ENCODE peak calls at places on chromosomes 6 and 20, in five cellular contexts. One of them, this sample, is unnamed.

GRCh38 chr6:56148488-56149190 is 98.7 kb downstream of the COL21A1 start:
- DNase-seq in activated gamma-delta T cell treated with Interleukin-2 at 50 U/mL for 16 hours: no peak
- DNase-seq in HCEC 1CT: no peak
- DNase-seq in left ventricle myocardium inferior: no peak
- DNase-seq in ELF-1: no peak
- DNase-seq in this sample: peak

GRCh38 chr6:4973972-4974885 is 29.6 kb downstream of the RPP40 start:
- DNase-seq in HCEC 1CT: no peak
- DNase-seq in activated gamma-delta T cell treated with Interleukin-2 at 50 U/mL for 16 hours: no peak
- DNase-seq in ELF-1: peak
- DNase-seq in left ventricle myocardium inferior: no peak
- DNase-seq in this sample: peak

GRCh38 chr20:51562334-51563140 is 20.0 kb upstream of the NFATC2 start:
- DNase-seq in left ventricle myocardium inferior: peak
- DNase-seq in HCEC 1CT: peak
- DNase-seq in ELF-1: peak
- DNase-seq in activated gamma-delta T cell treated with Interleukin-2 at 50 U/mL for 16 hours: peak
- DNase-seq in this sample: peak

GRCh38 chr6:84422380-84422968 is 195.0 kb upstream of the CEP162 start:
- DNase-seq in HCEC 1CT: peak
- DNase-seq in left ventricle myocardium inferior: peak
- DNase-seq in ELF-1: peak
- DNase-seq in activated gamma-delta T cell treated with Interleukin-2 at 50 U/mL for 16 hours: no peak
- DNase-seq in this sample: peak

GRCh38 chr20:31833130-31833930 is 12.1 kb downstream of the FOXS1 start:
- DNase-seq in left ventricle myocardium inferior: peak
- DNase-seq in HCEC 1CT: no peak
- DNase-seq in ELF-1: peak
- DNase-seq in activated gamma-delta T cell treated with Interleukin-2 at 50 U/mL for 16 hours: peak
- DNase-seq in this sample: peak

GRCh38 chr20:46200582-46201570 is 82.8 kb downstream of the CD40 start:
- DNase-seq in left ventricle myocardium inferior: no peak
- DNase-seq in activated gamma-delta T cell treated with Interleukin-2 at 50 U/mL for 16 hours: no peak
- DNase-seq in HCEC 1CT: no peak
- DNase-seq in ELF-1: peak
- DNase-seq in this sample: peak

GRCh38 chr6:137536104-137536773 is 42.0 kb upstream of the OLIG3 start:
- DNase-seq in HCEC 1CT: no peak
- DNase-seq in left ventricle myocardium inferior: no peak
- DNase-seq in ELF-1: no peak
- DNase-seq in activated gamma-delta T cell treated with Interleukin-2 at 50 U/mL for 16 hours: peak
- DNase-seq in this sample: no peak

GRCh38 chr6:109327959-109328358 is 54.3 kb downstream of the CD164 start:
- DNase-seq in ELF-1: no peak
- DNase-seq in left ventricle myocardium inferior: no peak
- DNase-seq in HCEC 1CT: no peak
- DNase-seq in activated gamma-delta T cell treated with Interleukin-2 at 50 U/mL for 16 hours: no peak
- DNase-seq in this sample: no peak

GRCh38 chr20:33685328-33686007 is 717 bp downstream of the E2F1 start:
- DNase-seq in HCEC 1CT: peak
- DNase-seq in left ventricle myocardium inferior: no peak
- DNase-seq in activated gamma-delta T cell treated with Interleukin-2 at 50 U/mL for 16 hours: no peak
- DNase-seq in ELF-1: peak
- DNase-seq in this sample: no peak

GRCh38 chr20:5680227-5680626 is 70.0 kb upstream of the SHLD1 start:
- DNase-seq in activated gamma-delta T cell treated with Interleukin-2 at 50 U/mL for 16 hours: no peak
- DNase-seq in ELF-1: no peak
- DNase-seq in HCEC 1CT: no peak
- DNase-seq in left ventricle myocardium inferior: no peak
- DNase-seq in this sample: no peak

GRCh38 chr6:170049641-170050491 is 241.0 kb downstream of the DLL1 start:
- DNase-seq in ELF-1: no peak
- DNase-seq in activated gamma-delta T cell treated with Interleukin-2 at 50 U/mL for 16 hours: no peak
- DNase-seq in left ventricle myocardium inferior: peak
- DNase-seq in HCEC 1CT: peak
- DNase-seq in this sample: peak

GRCh38 chr20:57313951-57314350 is 15.7 kb upstream of the SPO11 start:
- DNase-seq in ELF-1: no peak
- DNase-seq in left ventricle myocardium inferior: no peak
- DNase-seq in HCEC 1CT: no peak
- DNase-seq in activated gamma-delta T cell treated with Interleukin-2 at 50 U/mL for 16 hours: no peak
- DNase-seq in this sample: no peak

GRCh38 chr6:88566746-88567534 is 396.5 kb downstream of the RNGTT start:
- DNase-seq in ELF-1: peak
- DNase-seq in HCEC 1CT: no peak
- DNase-seq in activated gamma-delta T cell treated with Interleukin-2 at 50 U/mL for 16 hours: no peak
- DNase-seq in left ventricle myocardium inferior: no peak
- DNase-seq in this sample: no peak

GRCh38 chr6:4675086-4675485 is 101.1 kb upstream of the CDYL start:
- DNase-seq in left ventricle myocardium inferior: no peak
- DNase-seq in HCEC 1CT: no peak
- DNase-seq in ELF-1: no peak
- DNase-seq in activated gamma-delta T cell treated with Interleukin-2 at 50 U/mL for 16 hours: no peak
- DNase-seq in this sample: no peak

GRCh38 chr6:26555505-26556262 is 17.5 kb downstream of the HMGN4 start:
- DNase-seq in HCEC 1CT: no peak
- DNase-seq in ELF-1: no peak
- DNase-seq in left ventricle myocardium inferior: no peak
- DNase-seq in activated gamma-delta T cell treated with Interleukin-2 at 50 U/mL for 16 hours: no peak
- DNase-seq in this sample: no peak

GRCh38 chr6:81624443-81624842 is 128.0 kb downstream of the TENT5A start:
- DNase-seq in HCEC 1CT: no peak
- DNase-seq in ELF-1: no peak
- DNase-seq in left ventricle myocardium inferior: no peak
- DNase-seq in activated gamma-delta T cell treated with Interleukin-2 at 50 U/mL for 16 hours: no peak
- DNase-seq in this sample: peak

GRCh38 chr6:160139420-160139851 is 17.8 kb downstream of the SLC22A1 start:
- DNase-seq in HCEC 1CT: peak
- DNase-seq in left ventricle myocardium inferior: no peak
- DNase-seq in activated gamma-delta T cell treated with Interleukin-2 at 50 U/mL for 16 hours: no peak
- DNase-seq in ELF-1: peak
- DNase-seq in this sample: peak

GRCh38 chr6:149414009-149414408 is 13.9 kb downstream of the SUMO4 start:
- DNase-seq in ELF-1: no peak
- DNase-seq in left ventricle myocardium inferior: no peak
- DNase-seq in HCEC 1CT: no peak
- DNase-seq in activated gamma-delta T cell treated with Interleukin-2 at 50 U/mL for 16 hours: no peak
- DNase-seq in this sample: no peak

GRCh38 chr20:9139106-9139808 is 70.4 kb downstream of the PLCB4 start:
- DNase-seq in ELF-1: no peak
- DNase-seq in HCEC 1CT: no peak
- DNase-seq in activated gamma-delta T cell treated with Interleukin-2 at 50 U/mL for 16 hours: no peak
- DNase-seq in left ventricle myocardium inferior: no peak
- DNase-seq in this sample: no peak

GRCh38 chr6:142542704-142543233 is 241.0 kb downstream of the ADGRG6 start:
- DNase-seq in HCEC 1CT: peak
- DNase-seq in activated gamma-delta T cell treated with Interleukin-2 at 50 U/mL for 16 hours: no peak
- DNase-seq in left ventricle myocardium inferior: peak
- DNase-seq in ELF-1: peak
- DNase-seq in this sample: peak

GRCh38 chr20:53942121-53942816 is 128.1 kb downstream of the BCAS1 start:
- DNase-seq in HCEC 1CT: no peak
- DNase-seq in left ventricle myocardium inferior: no peak
- DNase-seq in ELF-1: peak
- DNase-seq in activated gamma-delta T cell treated with Interleukin-2 at 50 U/mL for 16 hours: no peak
- DNase-seq in this sample: no peak

GRCh38 chr6:116533233-116533957 is 12.1 kb downstream of the TRAPPC3L start:
- DNase-seq in HCEC 1CT: no peak
- DNase-seq in left ventricle myocardium inferior: no peak
- DNase-seq in ELF-1: peak
- DNase-seq in activated gamma-delta T cell treated with Interleukin-2 at 50 U/mL for 16 hours: no peak
- DNase-seq in this sample: no peak

GRCh38 chr20:20549267-20549612 is 163.2 kb downstream of the RALGAPA2 start:
- DNase-seq in ELF-1: no peak
- DNase-seq in HCEC 1CT: no peak
- DNase-seq in activated gamma-delta T cell treated with Interleukin-2 at 50 U/mL for 16 hours: no peak
- DNase-seq in left ventricle myocardium inferior: no peak
- DNase-seq in this sample: no peak

GRCh38 chr6:116444092-116444491 is 17.1 kb upstream of the CALHM6 start:
- DNase-seq in ELF-1: no peak
- DNase-seq in left ventricle myocardium inferior: no peak
- DNase-seq in HCEC 1CT: peak
- DNase-seq in activated gamma-delta T cell treated with Interleukin-2 at 50 U/mL for 16 hours: no peak
- DNase-seq in this sample: peak

GRCh38 chr20:12698817-12699216 is 310.0 kb upstream of the SPTLC3 start:
- DNase-seq in HCEC 1CT: no peak
- DNase-seq in left ventricle myocardium inferior: no peak
- DNase-seq in ELF-1: no peak
- DNase-seq in activated gamma-delta T cell treated with Interleukin-2 at 50 U/mL for 16 hours: no peak
- DNase-seq in this sample: no peak

GRCh38 chr6:133889557-133890301 is 816 bp downstream of the TCF21 start:
- DNase-seq in left ventricle myocardium inferior: peak
- DNase-seq in ELF-1: peak
- DNase-seq in activated gamma-delta T cell treated with Interleukin-2 at 50 U/mL for 16 hours: no peak
- DNase-seq in HCEC 1CT: peak
- DNase-seq in this sample: peak

GRCh38 chr6:55276745-55277627 is 50.3 kb upstream of the GFRAL start:
- DNase-seq in left ventricle myocardium inferior: peak
- DNase-seq in activated gamma-delta T cell treated with Interleukin-2 at 50 U/mL for 16 hours: no peak
- DNase-seq in HCEC 1CT: peak
- DNase-seq in ELF-1: peak
- DNase-seq in this sample: peak

GRCh38 chr6:90508753-90509152 is 78.1 kb downstream of the MAP3K7 start:
- DNase-seq in left ventricle myocardium inferior: no peak
- DNase-seq in HCEC 1CT: no peak
- DNase-seq in activated gamma-delta T cell treated with Interleukin-2 at 50 U/mL for 16 hours: no peak
- DNase-seq in ELF-1: peak
- DNase-seq in this sample: no peak

GRCh38 chr6:43383021-43383667 is 13.7 kb upstream of the ZNF318 start:
- DNase-seq in activated gamma-delta T cell treated with Interleukin-2 at 50 U/mL for 16 hours: no peak
- DNase-seq in ELF-1: no peak
- DNase-seq in HCEC 1CT: peak
- DNase-seq in left ventricle myocardium inferior: no peak
- DNase-seq in this sample: peak

GRCh38 chr6:167403427-167403826 is 78.5 kb downstream of the TTLL2 start:
- DNase-seq in ELF-1: no peak
- DNase-seq in left ventricle myocardium inferior: no peak
- DNase-seq in HCEC 1CT: no peak
- DNase-seq in activated gamma-delta T cell treated with Interleukin-2 at 50 U/mL for 16 hours: no peak
- DNase-seq in this sample: no peak

GRCh38 chr6:168138436-168138835 is 59.4 kb upstream of the FRMD1 start:
- DNase-seq in left ventricle myocardium inferior: no peak
- DNase-seq in HCEC 1CT: no peak
- DNase-seq in activated gamma-delta T cell treated with Interleukin-2 at 50 U/mL for 16 hours: no peak
- DNase-seq in ELF-1: no peak
- DNase-seq in this sample: no peak

GRCh38 chr6:170284126-170284773 is 6.6 kb downstream of the DLL1 start:
- DNase-seq in HCEC 1CT: no peak
- DNase-seq in activated gamma-delta T cell treated with Interleukin-2 at 50 U/mL for 16 hours: no peak
- DNase-seq in left ventricle myocardium inferior: no peak
- DNase-seq in ELF-1: no peak
- DNase-seq in this sample: no peak

GRCh38 chr6:169800668-169801395 is 49.4 kb downstream of the ERMARD start:
- DNase-seq in left ventricle myocardium inferior: no peak
- DNase-seq in activated gamma-delta T cell treated with Interleukin-2 at 50 U/mL for 16 hours: no peak
- DNase-seq in ELF-1: peak
- DNase-seq in HCEC 1CT: peak
- DNase-seq in this sample: peak

GRCh38 chr6:151068761-151069312 is 170.9 kb upstream of the AKAP12 start:
- DNase-seq in left ventricle myocardium inferior: no peak
- DNase-seq in ELF-1: no peak
- DNase-seq in activated gamma-delta T cell treated with Interleukin-2 at 50 U/mL for 16 hours: no peak
- DNase-seq in HCEC 1CT: peak
- DNase-seq in this sample: peak

GRCh38 chr6:161618816-161619454 is 345.1 kb upstream of the AGPAT4 start:
- DNase-seq in activated gamma-delta T cell treated with Interleukin-2 at 50 U/mL for 16 hours: no peak
- DNase-seq in HCEC 1CT: no peak
- DNase-seq in left ventricle myocardium inferior: peak
- DNase-seq in ELF-1: peak
- DNase-seq in this sample: peak

GRCh38 chr6:108751851-108752732 is 96.1 kb upstream of the ARMC2 start:
- DNase-seq in HCEC 1CT: no peak
- DNase-seq in activated gamma-delta T cell treated with Interleukin-2 at 50 U/mL for 16 hours: no peak
- DNase-seq in left ventricle myocardium inferior: no peak
- DNase-seq in ELF-1: no peak
- DNase-seq in this sample: no peak

This sample was measured in fibroblast of pulmonary artery.